ENCODE peak calls at places on chromosomes 6 and 20, in ten cellular contexts. V is fibroblast of mammary gland, C is astrocyte of the spinal cord, A is AG09309, U is nephron progenitor cell, Y is WTC11, Z is glutamatergic neuron, O is uterus, B is PC-9, D is choroid plexus epithelial cell. S is an unnamed sample.

GRCh38 chr20:16844406-16844805 is 96.2 kb downstream of the OTOR start:
- DNase-seq in V (no peak), C (no peak), A (no peak), U (no peak), Y (no peak), Z (no peak), O (no peak), B (no peak), D (no peak), S (no peak)

GRCh38 chr6:138537090-138537489 is 37.8 kb upstream of the NHSL1 start:
- DNase-seq in V (peak; percentile 61), C (peak; percentile 43), A (no peak), U (no peak), Y (no peak), Z (no peak), O (no peak), B (no peak), D (peak; percentile 66), S (no peak)

GRCh38 chr6:68575765-68576439 is 59.2 kb upstream of the ADGRB3 start:
- DNase-seq in V (peak; percentile 0), C (peak; percentile 55), A (no peak), U (peak; percentile 65), Y (peak; percentile 71), Z (peak; percentile 39), O (no peak), B (no peak), D (peak; percentile 34), S (peak; percentile 4)

GRCh38 chr20:46118481-46119020 is 437 bp downstream of the CD40 start:
- DNase-seq in V (peak; percentile 8), C (no peak), A (no peak), U (peak; percentile 20), Y (peak; percentile 57), Z (no peak), O (peak; percentile 61), B (no peak), D (no peak), S (no peak)

GRCh38 chr6:137403855-137404254 is 90.3 kb downstream of the OLIG3 start:
- DNase-seq in V (no peak), C (no peak), A (no peak), U (no peak), Y (no peak), Z (no peak), O (no peak), B (peak; percentile 30), D (no peak), S (no peak)

GRCh38 chr6:138371720-138372119 is 6.0 kb upstream of the SMIM28 start:
- DNase-seq in V (peak; percentile 32), C (no peak), A (no peak), U (no peak), Y (no peak), Z (no peak), O (no peak), B (peak; percentile 76), D (peak; percentile 42), S (no peak)

GRCh38 chr6:155117266-155117665 is 122.2 kb downstream of the TIAM2 start:
- DNase-seq in V (peak; percentile 44), C (peak; percentile 77), A (peak; percentile 91), U (no peak), Y (no peak), Z (no peak), O (no peak), B (peak; percentile 42), D (peak; percentile 91), S (no peak)

GRCh38 chr6:41642090-41642959 is 4.1 kb downstream of the MDFI start:
- DNase-seq in V (no peak), C (no peak), A (no peak), U (no peak), Y (no peak), Z (no peak), O (no peak), B (no peak), D (no peak), S (no peak)

GRCh38 chr6:64256483-64256882 is 620.9 kb downstream of the PHF3 start:
- DNase-seq in V (no peak), C (no peak), A (no peak), U (no peak), Y (no peak), Z (no peak), O (no peak), B (no peak), D (no peak), S (no peak)

GRCh38 chr20:63029358-63030121 is 22.8 kb upstream of the BHLHE23 start:
- DNase-seq in V (no peak), C (no peak), A (no peak), U (peak; percentile 40), Y (no peak), Z (peak; percentile 82), O (no peak), B (no peak), D (no peak), S (no peak)

GRCh38 chr6:53984163-53984562 is 127.1 kb upstream of the MLIP start:
- DNase-seq in V (peak; percentile 96), C (peak; percentile 91), A (peak; percentile 78), U (no peak), Y (no peak), Z (no peak), O (no peak), B (peak; percentile 69), D (peak; percentile 96), S (no peak)

GRCh38 chr20:31811796-31812728 is 7.1 kb upstream of the MYLK2 start:
- DNase-seq in V (peak; percentile 49), C (peak; percentile 92), A (no peak), U (no peak), Y (no peak), Z (no peak), O (no peak), B (no peak), D (peak; percentile 80), S (no peak)

GRCh38 chr6:101722991-101723579 is 329.6 kb downstream of the GRIK2 start:
- DNase-seq in V (peak; percentile 94), C (peak; percentile 86), A (peak; percentile 79), U (no peak), Y (no peak), Z (no peak), O (no peak), B (peak; percentile 65), D (peak; percentile 89), S (no peak)

DNA sequence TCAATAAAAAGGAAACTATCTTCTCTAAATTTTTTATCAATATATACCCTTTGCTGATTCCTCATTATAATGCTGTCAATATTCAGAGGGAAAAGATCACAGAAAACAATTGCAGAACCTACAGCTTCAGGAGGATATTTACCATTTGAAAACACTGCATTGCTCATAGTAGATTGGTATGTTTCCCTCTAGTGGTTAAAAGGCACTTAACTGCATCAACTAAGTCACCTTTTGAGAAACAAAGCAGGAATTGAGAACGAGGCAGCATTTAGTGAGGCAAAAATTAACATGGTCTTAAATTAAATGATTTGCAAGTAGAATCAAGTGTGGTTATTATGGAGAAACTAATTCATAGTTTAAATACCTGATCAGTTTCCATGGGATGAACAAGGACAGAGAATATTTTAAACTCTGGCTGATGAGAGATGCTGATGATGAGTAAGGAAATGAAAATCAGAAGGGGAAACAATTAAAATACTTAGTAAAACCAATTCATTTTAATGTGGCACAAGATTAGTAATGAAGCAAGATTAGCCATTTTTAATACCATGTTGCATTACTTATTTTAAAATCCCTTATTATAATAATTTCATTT is 642.1 kb downstream of the EPHA7 start:
- DNase-seq in V (peak; percentile 0), C (peak; percentile 53), A (no peak), U (no peak), Y (no peak), Z (no peak), O (no peak), B (no peak), D (peak; percentile 75), S (no peak)
- TF ChIP-seq CTCF in V (peak; percentile 9), C (peak; percentile 69), A (no peak), U (peak; percentile 65), Y (peak; percentile 49), Z (peak; percentile 78), O (peak; percentile 30), B (peak; percentile 40), D (peak; percentile 72), S (peak; percentile 80)

DNA sequence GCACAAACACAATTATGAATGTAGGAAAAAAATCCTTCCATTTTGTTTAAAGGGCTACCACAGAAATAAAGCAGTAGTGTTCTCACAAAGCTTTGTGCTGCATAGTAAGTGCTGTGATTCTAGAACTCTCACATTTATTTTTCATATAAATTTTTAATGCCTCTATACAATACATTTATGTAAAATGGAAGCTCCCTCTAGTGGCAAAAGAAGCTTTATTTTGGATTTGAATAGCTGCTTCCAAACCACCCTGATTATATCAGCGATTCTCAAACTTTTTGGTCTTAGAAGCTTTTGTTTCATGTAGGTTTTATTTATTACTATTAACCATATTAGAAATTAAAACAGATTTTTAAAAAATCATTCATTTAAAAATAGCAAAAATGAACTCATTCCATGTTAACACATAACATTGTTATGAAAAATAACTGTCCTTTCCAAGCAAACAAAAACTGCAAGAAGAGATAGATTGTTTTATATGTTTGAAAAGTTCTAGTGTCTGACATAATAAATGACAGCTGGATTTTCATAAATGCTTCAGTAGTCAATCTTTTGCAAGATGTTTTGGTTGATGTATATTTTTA is 38.4 kb downstream of the HS3ST5 start:
- DNase-seq in V (peak; percentile 24), C (peak; percentile 36), A (peak; percentile 1), U (no peak), Y (no peak), Z (no peak), O (no peak), B (peak; percentile 43), D (peak; percentile 50), S (no peak)
- TF ChIP-seq CTCF in V (peak; percentile 50), C (peak; percentile 44), A (peak; percentile 44), U (peak; percentile 39), Y (peak; percentile 32), Z (peak; percentile 76), O (no peak), B (peak; percentile 84), D (peak; percentile 53), S (peak; percentile 72)

GRCh38 chr6:78302411-78302810 is 564.9 kb upstream of the IRAK1BP1 start:
- DNase-seq in V (no peak), C (no peak), A (no peak), U (no peak), Y (no peak), Z (no peak), O (no peak), B (no peak), D (no peak), S (no peak)

DNA sequence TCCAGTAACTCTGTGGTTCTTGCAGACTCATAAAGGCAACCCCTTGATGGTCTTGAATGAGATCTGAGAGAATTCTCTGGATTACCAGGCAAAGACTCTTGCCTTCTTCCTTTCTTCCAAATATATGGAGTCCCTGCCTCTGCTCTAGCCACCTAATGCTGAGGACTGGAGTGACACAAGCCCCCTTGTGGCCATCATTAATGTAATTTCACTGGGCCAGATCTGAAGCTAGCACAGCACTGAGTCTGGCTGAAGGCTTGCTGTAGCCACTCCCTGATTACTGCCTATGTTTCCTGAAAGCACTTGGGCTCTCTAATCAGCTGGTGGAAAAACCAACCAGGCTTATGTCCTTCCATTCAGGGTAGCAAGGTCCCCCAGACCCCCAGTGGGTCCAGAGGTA is 559.3 kb upstream of the IRAK1BP1 start:
- DNase-seq in V (no peak), C (no peak), A (no peak), U (no peak), Y (peak; percentile 38), Z (no peak), O (no peak), B (no peak), D (peak; percentile 25), S (peak; percentile 2)
- TF ChIP-seq CTCF in V (no peak), C (no peak), A (no peak), U (no peak), Y (no peak), Z (peak; percentile 39), O (no peak), B (no peak), D (peak; percentile 47), S (no peak)

GRCh38 chr6:16947461-16948159 is 154.2 kb upstream of the STMND1 start:
- DNase-seq in V (peak; percentile 98), C (peak; percentile 94), A (peak; percentile 100), U (no peak), Y (no peak), Z (no peak), O (peak; percentile 52), B (peak; percentile 95), D (peak; percentile 88), S (no peak)
- TF ChIP-seq CTCF in V (no peak), C (no peak), A (no peak), U (no peak), Y (no peak), Z (peak; percentile 14), O (no peak), B (no peak), D (no peak), S (no peak)